ENCODE peak calls at places on chromosomes 13 and 19, in four cellular contexts. One of them, this sample, is unnamed.

GRCh38 chr19:2148482-2149135 is 2.8 kb downstream of the AP3D1 start:
- DNase-seq in RWPE2: no peak
- DNase-seq in ureter: no peak
- DNase-seq in substantia nigra: no peak
- DNase-seq in this sample: no peak

GRCh38 chr13:90302113-90302512 is 1045.4 kb upstream of the MIR17HG start:
- DNase-seq in RWPE2: no peak
- DNase-seq in ureter: no peak
- DNase-seq in substantia nigra: no peak
- DNase-seq in this sample: no peak

GRCh38 chr19:47723573-47723923 is 10.3 kb downstream of the EHD2 start:
- DNase-seq in RWPE2: no peak
- DNase-seq in ureter: no peak
- DNase-seq in substantia nigra: no peak
- DNase-seq in this sample: no peak

GRCh38 chr13:21106089-21106488 is 44.7 kb upstream of the LATS2 start:
- DNase-seq in RWPE2: no peak
- DNase-seq in ureter: no peak
- DNase-seq in substantia nigra: no peak
- DNase-seq in this sample: no peak

GRCh38 chr19:39823693-39824092 is 10.3 kb downstream of the DYRK1B start:
- DNase-seq in RWPE2: no peak
- DNase-seq in ureter: no peak
- DNase-seq in substantia nigra: no peak
- DNase-seq in this sample: no peak

GRCh38 chr13:29855009-29855408 is 4.6 kb upstream of the UBL3 start:
- DNase-seq in RWPE2: no peak
- DNase-seq in ureter: no peak
- DNase-seq in substantia nigra: no peak
- DNase-seq in this sample: no peak

GRCh38 chr13:29524176-29524575 is 71.3 kb downstream of the SLC7A1 start:
- DNase-seq in RWPE2: no peak
- DNase-seq in ureter: peak; percentile 60
- DNase-seq in substantia nigra: no peak
- DNase-seq in this sample: no peak

GRCh38 chr13:23679214-23679613 is 109.0 kb downstream of the TNFRSF19 start:
- DNase-seq in RWPE2: no peak
- DNase-seq in ureter: no peak
- DNase-seq in substantia nigra: no peak
- DNase-seq in this sample: no peak